ENCODE peak calls at places on chromosome 13, in nine cellular contexts. S is ovary, B is tibial nerve, W is uterus, X is psoas muscle, Y is fibroblast of mammary gland, Z is cardiac fibroblast, F is tibial artery, D is left lung. I is an unnamed sample.

GRCh38 chr13:49828452-49828851 is 36.0 kb upstream of the KPNA3 start:
- DNase-seq in S (no peak), B (no peak), W (no peak), X (no peak), Y (no peak), Z (no peak), F (no peak), D (no peak), I (no peak)

GRCh38 chr13:71913717-71914116 is 46.7 kb upstream of the DACH1 start:
- DNase-seq in S (no peak), B (no peak), W (no peak), X (no peak), Y (no peak), Z (no peak), F (no peak), D (no peak), I (no peak)

GRCh38 chr13:109145631-109146030 is 516.2 kb downstream of the MYO16 start:
- DNase-seq in S (no peak), B (no peak), W (no peak), X (no peak), Y (peak; percentile 84), Z (peak; percentile 89), F (no peak), D (no peak), I (peak; percentile 76)

GRCh38 chr13:34748078-34748477 is 194.0 kb upstream of the NBEA start:
- DNase-seq in S (peak; percentile 52), B (no peak), W (peak; percentile 47), X (no peak), Y (peak; percentile 26), Z (peak; percentile 82), F (peak; percentile 64), D (no peak), I (peak; percentile 79)

GRCh38 chr13:40800559-40800958 is 11.1 kb downstream of the SLC25A15 start:
- DNase-seq in S (no peak), B (no peak), W (no peak), X (no peak), Y (no peak), Z (no peak), F (no peak), D (no peak), I (no peak)

GRCh38 chr13:22717036-22717435 is 463.7 kb upstream of the SGCG start:
- DNase-seq in S (no peak), B (no peak), W (no peak), X (no peak), Y (no peak), Z (no peak), F (no peak), D (no peak), I (no peak)

GRCh38 chr13:113121183-113121927 is 1.2 kb upstream of the F10 start:
- DNase-seq in S (no peak), B (no peak), W (no peak), X (no peak), Y (no peak), Z (no peak), F (peak; percentile 49), D (peak; percentile 49), I (no peak)

GRCh38 chr13:60335531-60335930 is 61.5 kb upstream of the TDRD3 start:
- DNase-seq in S (no peak), B (no peak), W (no peak), X (no peak), Y (peak; percentile 23), Z (peak; percentile 30), F (no peak), D (no peak), I (peak; percentile 28)

GRCh38 chr13:27372896-27373295 is 51.5 kb upstream of the GTF3A start:
- DNase-seq in S (no peak), B (no peak), W (no peak), X (no peak), Y (no peak), Z (no peak), F (no peak), D (no peak), I (no peak)

GRCh38 chr13:37640499-37640898 is 41.9 kb upstream of the POSTN start:
- DNase-seq in S (no peak), B (no peak), W (no peak), X (no peak), Y (peak; percentile 81), Z (peak; percentile 89), F (no peak), D (no peak), I (peak; percentile 81)

GRCh38 chr13:33353646-33354045 is 68.1 kb upstream of the STARD13 start:
- DNase-seq in S (no peak), B (no peak), W (no peak), X (no peak), Y (no peak), Z (no peak), F (no peak), D (no peak), I (no peak)

GRCh38 chr13:110597041-110597689 is 18.2 kb upstream of the NAXD start:
- DNase-seq in S (no peak), B (no peak), W (no peak), X (no peak), Y (no peak), Z (no peak), F (no peak), D (no peak), I (no peak)

GRCh38 chr13:79803939-79804487 is 323.1 kb downstream of the NDFIP2 start:
- DNase-seq in S (no peak), B (no peak), W (no peak), X (no peak), Y (no peak), Z (no peak), F (no peak), D (no peak), I (no peak)

GRCh38 chr13:20489185-20489820 is 36.4 kb downstream of the CRYL1 start:
- DNase-seq in S (no peak), B (no peak), W (no peak), X (no peak), Y (peak; percentile 56), Z (no peak), F (no peak), D (no peak), I (no peak)

DNA sequence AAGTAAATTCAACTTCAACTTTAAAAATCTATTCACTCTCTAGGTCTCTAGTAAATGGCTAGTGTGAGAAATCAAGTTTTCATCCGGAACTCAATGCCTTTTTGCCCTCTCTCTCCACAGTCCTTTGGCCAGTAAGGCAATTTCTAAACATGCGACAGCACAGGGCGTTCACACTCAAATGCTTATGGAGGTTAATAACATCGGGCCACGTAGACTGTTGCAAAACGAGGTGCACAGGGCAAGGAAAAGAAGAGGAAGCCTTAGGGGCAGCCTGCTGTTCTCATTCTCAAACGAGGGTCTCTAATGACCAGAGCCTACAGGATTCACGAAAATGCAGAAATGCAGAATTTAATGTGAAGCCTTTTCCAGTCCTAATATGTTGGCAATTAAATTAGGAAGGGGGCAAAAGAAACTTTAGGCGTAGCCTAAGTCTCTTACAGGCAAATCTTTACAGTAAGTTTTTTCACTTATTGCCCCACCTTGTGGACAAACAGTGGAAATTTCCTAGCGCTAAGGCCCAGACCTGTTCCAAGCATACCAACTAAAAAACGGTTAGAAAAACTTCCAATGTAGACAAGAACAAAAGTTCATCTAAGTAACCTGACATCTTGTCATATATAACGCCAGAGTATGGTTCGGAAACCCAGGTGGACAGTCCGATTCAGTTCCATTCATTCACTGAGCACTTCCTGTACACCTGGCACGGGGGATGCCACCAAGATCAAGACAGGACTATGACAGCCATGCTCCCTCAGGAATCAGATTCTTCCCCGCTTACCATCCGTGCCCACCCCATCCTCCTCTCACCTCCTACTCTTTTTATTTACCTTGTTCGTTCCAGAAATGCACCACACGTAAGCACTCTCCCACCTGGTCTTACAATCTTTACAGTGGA is 5.1 kb downstream of the ZAR1L start:
- DNase-seq in S (no peak), B (no peak), W (no peak), X (no peak), Y (peak; percentile 76), Z (peak; percentile 82), F (no peak), D (no peak), I (peak; percentile 67)
- TF ChIP-seq CTCF in S (peak; percentile 55), B (peak; percentile 87), W (peak; percentile 74), X (peak; percentile 74), Y (peak; percentile 76), Z (peak; percentile 71), F (peak; percentile 88), D (peak; percentile 79), I (peak; percentile 83)

GRCh38 chr13:46077260-46077659 is 24.7 kb upstream of the ZC3H13 start:
- DNase-seq in S (no peak), B (no peak), W (no peak), X (no peak), Y (no peak), Z (no peak), F (no peak), D (no peak), I (no peak)

GRCh38 chr13:46076827-46077226 is 24.3 kb upstream of the ZC3H13 start:
- DNase-seq in S (no peak), B (no peak), W (no peak), X (no peak), Y (no peak), Z (no peak), F (no peak), D (no peak), I (no peak)

GRCh38 chr13:46075811-46076210 is 23.3 kb upstream of the ZC3H13 start:
- DNase-seq in S (no peak), B (no peak), W (no peak), X (no peak), Y (no peak), Z (no peak), F (no peak), D (no peak), I (no peak)

GRCh38 chr13:46071590-46072249 is 19.2 kb upstream of the ZC3H13 start:
- DNase-seq in S (no peak), B (no peak), W (no peak), X (no peak), Y (no peak), Z (no peak), F (no peak), D (no peak), I (no peak)
- H3K4me3 ChIP-seq in S (no peak overlapping the region), B (no peak overlapping the region), W (no peak overlapping the region), X (no peak overlapping the region), Y (no peak overlapping the region), Z (no peak overlapping the region), F (no peak overlapping the region), D (no peak overlapping the region), I (no peak overlapping the region)

DNA sequence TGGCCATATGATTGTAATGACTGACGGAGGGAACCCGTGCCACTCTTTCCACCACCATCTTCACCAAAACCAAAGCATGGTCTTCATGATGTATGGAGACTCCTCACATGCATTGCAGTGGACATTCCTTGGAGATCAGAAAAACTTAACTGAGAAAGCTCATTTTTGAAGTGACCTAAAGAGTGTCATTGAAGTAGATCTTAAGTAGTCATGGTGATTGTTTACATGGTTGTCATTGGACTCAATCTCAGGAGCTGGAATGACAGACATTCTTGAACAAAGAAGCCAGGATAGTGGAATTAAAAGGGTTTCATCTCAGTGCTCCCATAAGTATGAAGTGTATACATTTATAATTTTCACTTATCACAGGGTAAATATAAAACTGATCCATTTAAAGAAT is 236.7 kb upstream of the IPO5 start:
- DNase-seq in S (no peak), B (no peak), W (no peak), X (no peak), Y (no peak), Z (no peak), F (no peak), D (no peak), I (no peak)
- TF ChIP-seq CTCF in S (no peak), B (no peak), W (no peak), X (no peak), Y (no peak), Z (no peak), F (no peak), D (no peak), I (no peak)

DNA sequence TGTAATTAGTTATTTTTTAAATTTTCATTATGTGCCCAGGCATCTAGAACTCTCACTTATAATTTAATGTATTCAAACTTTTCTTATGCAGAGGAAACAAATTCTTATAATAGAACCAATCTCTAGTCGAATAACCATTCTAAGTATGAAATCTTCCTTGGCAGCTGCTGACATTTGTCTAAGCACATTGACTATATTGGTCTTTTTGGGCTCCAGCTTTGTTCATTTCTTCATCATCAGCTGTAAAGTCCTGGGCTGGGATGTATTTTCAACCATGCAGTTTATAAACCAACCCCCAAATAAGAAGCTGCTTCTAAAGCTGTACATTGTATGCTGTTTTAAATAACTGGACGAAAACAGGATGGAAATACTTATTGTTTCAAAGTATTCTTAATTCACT is 2.3 kb upstream of the MICU2 start:
- DNase-seq in S (no peak), B (no peak), W (no peak), X (no peak), Y (no peak), Z (no peak), F (no peak), D (no peak), I (no peak)
- H3K4me3 ChIP-seq in S (no peak overlapping the region), B (no peak overlapping the region), W (no peak overlapping the region), X (no peak overlapping the region), Y (no peak overlapping the region), Z (no peak overlapping the region), F (no peak overlapping the region), D (no peak overlapping the region), I (no peak overlapping the region)